ENCODE peak calls at places on chromosomes 13 and 19, in six cellular contexts. E, J, M, H, L and R are unnamed samples.

GRCh38 chr13:113860579-113861432 is 3.1 kb downstream of the GAS6 start:
- DNase-seq in E (no peak), J (no peak), H (no peak), M (no peak), L (peak; percentile 44), R (no peak)

GRCh38 chr13:26968431-26969335 is 202.9 kb downstream of the USP12 start:
- DNase-seq in H (no peak), J (no peak), E (no peak), L (peak; percentile 81), M (no peak), R (no peak)

GRCh38 chr19:42360787-42361544 is 29.1 kb downstream of the CNFN start:
- DNase-seq in H (no peak), J (no peak), M (no peak), L (no peak), E (no peak), R (no peak)

GRCh38 chr19:5148794-5149190 is 179.9 kb downstream of the KDM4B start:
- DNase-seq in E (no peak), J (no peak), H (no peak), M (no peak), L (no peak), R (no peak)

GRCh38 chr19:13640611-13641010 is 123.7 kb upstream of the MRI1 start:
- DNase-seq in J (no peak), M (no peak), H (no peak), E (no peak), L (no peak), R (no peak)

GRCh38 chr19:10027158-10027997 is 14.1 kb downstream of the RDH8 start:
- DNase-seq in E (peak; percentile 59), H (peak; percentile 83), J (peak; percentile 21), M (peak; percentile 98), L (peak; percentile 98), R (peak; percentile 56)

GRCh38 chr19:33473644-33474305 is 47.8 kb downstream of the PEPD start:
- DNase-seq in E (no peak), J (no peak), L (peak; percentile 10), M (no peak), H (peak; percentile 51), R (no peak)

GRCh38 chr19:3121821-3122511 is 13.9 kb upstream of the GNA15 start:
- DNase-seq in M (no peak), E (no peak), L (no peak), J (no peak), H (no peak), R (no peak)

GRCh38 chr19:4851551-4852290 is 15.7 kb downstream of the PLIN3 start:
- DNase-seq in M (peak; percentile 84), J (peak; percentile 52), E (peak; percentile 66), H (no peak), L (peak; percentile 37), R (peak; percentile 70)

GRCh38 chr13:44012910-44013309 is 133.2 kb downstream of the LACC1 start:
- DNase-seq in M (no peak), L (no peak), E (no peak), H (no peak), J (no peak), R (no peak)

GRCh38 chr13:98988782-98989181 is 10.9 kb upstream of the DOCK9 start:
- DNase-seq in H (no peak), J (no peak), L (no peak), E (no peak), M (no peak), R (no peak)

GRCh38 chr13:49295231-49295630 is 47.5 kb downstream of the CDADC1 start:
- DNase-seq in E (no peak), M (no peak), H (no peak), L (no peak), J (no peak), R (no peak)

GRCh38 chr19:4916292-4917082 is 7.2 kb downstream of the UHRF1 start:
- DNase-seq in H (no peak), E (no peak), J (no peak), M (no peak), L (no peak), R (peak; percentile 25)

GRCh38 chr19:27705896-27706295 is 1507.1 kb downstream of the UQCRFS1 start:
- DNase-seq in J (no peak), H (no peak), M (no peak), E (no peak), L (no peak), R (no peak)

GRCh38 chr13:112712451-112712881 is 22.6 kb downstream of the ATP11A start:
- DNase-seq in J (no peak), E (no peak), M (no peak), L (no peak), H (no peak), R (no peak)

GRCh38 chr19:52646571-52647222 is 8.5 kb upstream of the ZNF83 start:
- DNase-seq in J (no peak), E (no peak), H (no peak), L (no peak), M (no peak), R (no peak)

GRCh38 chr19:16369664-16370576 is 45.3 kb downstream of the KLF2 start:
- DNase-seq in L (no peak), E (no peak), M (no peak), J (no peak), H (no peak), R (peak; percentile 87)